ENCODE peak calls at places on chromosomes 12 and 14, in five cellular contexts. One of them, this sample, is unnamed.

GRCh38 chr12:65803253-65803652 is 21.0 kb upstream of the HMGA2 start:
- DNase-seq in H1: no peak
- DNase-seq in NT2/D1: no peak
- DNase-seq in HepG2: no peak
- DNase-seq in GM12878: no peak
- DNase-seq in this sample: no peak

GRCh38 chr12:46518184-46518583 is 145.6 kb upstream of the SLC38A2 start:
- DNase-seq in H1: no peak
- DNase-seq in NT2/D1: no peak
- DNase-seq in HepG2: no peak
- DNase-seq in GM12878: no peak
- DNase-seq in this sample: no peak

GRCh38 chr14:101454229-101454628 is 107.1 kb upstream of the DIO3 start:
- DNase-seq in H1: peak
- DNase-seq in NT2/D1: no peak
- DNase-seq in HepG2: no peak
- DNase-seq in GM12878: no peak
- DNase-seq in this sample: no peak

GRCh38 chr12:120711411-120711810 is 1.2 kb downstream of the UNC119B start:
- DNase-seq in H1: no peak
- DNase-seq in NT2/D1: no peak
- DNase-seq in HepG2: no peak
- DNase-seq in GM12878: no peak
- DNase-seq in this sample: no peak

GRCh38 chr14:52090936-52091335 is 22.1 kb upstream of the NID2 start:
- DNase-seq in H1: no peak
- DNase-seq in NT2/D1: no peak
- DNase-seq in HepG2: no peak
- DNase-seq in GM12878: no peak
- DNase-seq in this sample: no peak

GRCh38 chr12:89349814-89350213 is 2.5 kb downstream of the DUSP6 start:
- DNase-seq in H1: no peak
- DNase-seq in NT2/D1: peak
- DNase-seq in HepG2: no peak
- DNase-seq in GM12878: no peak
- DNase-seq in this sample: no peak

GRCh38 chr12:128603573-128604120 is 220.1 kb downstream of the SLC15A4 start:
- DNase-seq in H1: no peak
- DNase-seq in NT2/D1: no peak
- DNase-seq in HepG2: no peak
- DNase-seq in GM12878: no peak
- DNase-seq in this sample: no peak

GRCh38 chr12:49089831-49090773 is 4.5 kb downstream of the DHH start:
- DNase-seq in H1: peak
- DNase-seq in NT2/D1: no peak
- DNase-seq in HepG2: no peak
- DNase-seq in GM12878: no peak
- DNase-seq in this sample: no peak

GRCh38 chr14:50542941-50543418 is 10.6 kb upstream of the MAP4K5 start:
- DNase-seq in H1: no peak
- DNase-seq in NT2/D1: no peak
- DNase-seq in HepG2: peak
- DNase-seq in GM12878: no peak
- DNase-seq in this sample: peak

GRCh38 chr14:30921305-30921704 is 46.9 kb downstream of the COCH start:
- DNase-seq in H1: no peak
- DNase-seq in NT2/D1: no peak
- DNase-seq in HepG2: no peak
- DNase-seq in GM12878: no peak
- DNase-seq in this sample: no peak

GRCh38 chr14:23056956-23057756 is at the start of gene CDH24:
- DNase-seq in H1: peak
- DNase-seq in NT2/D1: no peak
- DNase-seq in HepG2: no peak
- DNase-seq in GM12878: no peak
- DNase-seq in this sample: peak

GRCh38 chr12:130164931-130165330 is 2.7 kb downstream of the FZD10 start:
- DNase-seq in H1: peak
- DNase-seq in NT2/D1: no peak
- DNase-seq in HepG2: no peak
- DNase-seq in GM12878: no peak
- DNase-seq in this sample: no peak

GRCh38 chr12:76714861-76715260 is 49.1 kb upstream of the ZDHHC17 start:
- DNase-seq in H1: no peak
- DNase-seq in NT2/D1: no peak
- DNase-seq in HepG2: no peak
- DNase-seq in GM12878: no peak
- DNase-seq in this sample: no peak

GRCh38 chr14:75927564-75928087 is 54.2 kb downstream of the TGFB3 start:
- DNase-seq in H1: no peak
- DNase-seq in NT2/D1: no peak
- DNase-seq in HepG2: no peak
- DNase-seq in GM12878: no peak
- DNase-seq in this sample: no peak

GRCh38 chr12:18864900-18865561 is 127.1 kb downstream of the CAPZA3 start:
- DNase-seq in H1: no peak
- DNase-seq in NT2/D1: no peak
- DNase-seq in HepG2: no peak
- DNase-seq in GM12878: no peak
- DNase-seq in this sample: no peak

DNA sequence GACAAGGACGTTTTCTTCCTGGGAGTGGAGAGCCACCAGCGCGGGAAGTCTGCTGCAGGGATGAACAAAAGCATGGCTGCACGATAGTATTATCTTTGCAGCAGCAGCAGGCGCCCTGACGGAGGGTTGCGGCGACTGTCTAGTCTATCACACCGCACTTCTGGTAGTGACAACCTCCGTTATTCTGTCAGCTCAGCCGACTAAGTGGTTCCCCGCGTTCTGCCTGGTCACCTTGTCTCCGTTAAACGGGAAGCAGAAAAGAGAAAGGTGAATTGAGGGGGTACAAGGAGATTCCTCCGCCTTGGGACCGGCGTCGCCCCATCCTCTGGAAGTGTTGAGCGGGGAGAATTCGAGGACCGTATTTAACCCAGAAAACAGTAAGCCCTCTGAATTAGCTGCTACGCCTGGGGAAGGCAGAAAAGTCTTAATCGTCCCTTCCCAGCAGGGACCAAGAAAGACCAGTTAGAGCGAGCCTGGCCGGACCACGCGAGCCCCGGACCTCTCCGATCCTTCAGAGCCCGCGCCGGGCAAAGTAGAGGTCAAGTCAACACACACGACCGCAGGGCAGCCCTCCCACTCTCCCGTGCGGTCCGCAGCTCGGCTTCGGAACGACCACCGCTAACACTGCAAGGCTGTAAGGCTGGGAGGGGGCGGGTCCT is 536 bp upstream of the DAAM1 start:
- DNase-seq in H1: no peak
- DNase-seq in NT2/D1: no peak
- DNase-seq in HepG2: no peak
- DNase-seq in GM12878: no peak
- DNase-seq in this sample: peak
- TF ChIP-seq SUZ12 in H1: no peak
- TF ChIP-seq SUZ12 in NT2/D1: no peak
- TF ChIP-seq SUZ12 in HepG2: no peak
- TF ChIP-seq SUZ12 in GM12878: no peak
- TF ChIP-seq SUZ12 in this sample: no peak

DNA sequence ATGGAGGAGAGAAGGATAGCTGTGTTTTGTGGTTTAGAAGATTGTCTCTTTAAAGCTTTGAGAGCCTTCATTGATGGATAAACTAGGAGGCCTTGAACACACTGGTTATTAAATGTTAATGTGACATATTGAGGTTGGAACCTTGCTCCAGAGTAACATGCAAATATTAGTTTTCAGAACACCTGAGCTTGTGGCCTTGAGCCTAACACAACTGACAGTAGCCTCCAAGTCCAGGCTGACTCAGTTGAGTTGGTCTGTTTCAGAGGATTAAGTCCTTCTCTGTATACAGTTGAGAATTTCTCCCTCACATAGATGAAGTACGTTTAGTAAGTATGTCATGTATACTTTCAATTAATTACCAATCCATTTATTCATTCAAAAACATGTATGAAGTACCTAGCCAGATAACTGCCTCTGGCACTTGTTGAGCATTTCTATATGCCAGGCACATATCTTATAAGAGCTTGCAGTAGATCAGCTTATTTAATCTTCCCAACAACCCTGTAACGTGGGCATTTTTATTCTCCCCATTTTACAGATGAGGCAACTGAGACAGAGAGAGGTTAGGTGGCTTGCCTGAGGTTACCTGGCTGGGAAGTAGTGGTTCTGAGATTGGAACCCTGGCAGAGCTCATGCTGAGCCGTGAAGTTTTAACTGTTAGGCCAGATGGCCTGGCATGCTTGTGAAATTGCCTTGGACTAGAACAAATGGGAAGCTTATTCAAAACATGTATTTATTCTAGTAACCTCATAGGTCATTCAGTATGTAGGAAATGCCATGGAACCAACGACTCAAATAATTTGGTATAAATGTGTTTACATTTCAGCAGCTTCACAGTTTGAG is 63.6 kb downstream of the ELK3 start:
- DNase-seq in H1: peak
- DNase-seq in NT2/D1: no peak
- DNase-seq in HepG2: peak
- DNase-seq in GM12878: no peak
- DNase-seq in this sample: no peak
- TF ChIP-seq SUZ12 in H1: no peak
- TF ChIP-seq SUZ12 in NT2/D1: no peak
- TF ChIP-seq SUZ12 in HepG2: no peak
- TF ChIP-seq SUZ12 in GM12878: no peak
- TF ChIP-seq SUZ12 in this sample: no peak

GRCh38 chr12:132827763-132828703 is 636 bp downstream of the GOLGA3 start:
- DNase-seq in H1: no peak
- DNase-seq in NT2/D1: no peak
- DNase-seq in HepG2: peak
- DNase-seq in GM12878: no peak
- DNase-seq in this sample: no peak
- TF ChIP-seq SUZ12 in H1: no peak
- TF ChIP-seq SUZ12 in NT2/D1: no peak
- TF ChIP-seq SUZ12 in HepG2: no peak
- TF ChIP-seq SUZ12 in GM12878: no peak
- TF ChIP-seq SUZ12 in this sample: no peak

DNA sequence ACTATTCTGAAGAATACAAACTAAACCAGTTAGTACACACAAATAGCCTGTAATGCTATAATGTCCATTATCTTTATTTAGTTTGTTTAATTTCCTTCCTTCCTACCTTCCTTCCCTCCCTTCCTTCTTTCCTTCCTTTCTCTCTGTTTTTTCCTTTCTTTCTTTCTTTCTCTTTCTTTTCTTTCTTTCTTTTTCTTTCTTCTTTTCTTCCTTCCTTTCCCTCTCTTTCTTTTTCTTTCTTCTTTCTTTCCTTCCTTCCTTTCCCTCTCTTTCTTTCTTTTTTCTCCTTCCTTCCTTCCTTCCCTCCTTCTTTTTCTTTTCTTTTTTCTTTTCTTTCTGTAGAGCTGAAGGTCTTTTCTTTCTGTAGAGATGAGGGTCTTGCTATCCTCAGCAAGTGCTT is 131.2 kb downstream of the TMEM30B start:
- DNase-seq in H1: no peak
- DNase-seq in NT2/D1: no peak
- DNase-seq in HepG2: no peak
- DNase-seq in GM12878: no peak
- DNase-seq in this sample: no peak
- TF ChIP-seq SUZ12 in H1: no peak
- TF ChIP-seq SUZ12 in NT2/D1: no peak
- TF ChIP-seq SUZ12 in HepG2: no peak
- TF ChIP-seq SUZ12 in GM12878: no peak
- TF ChIP-seq SUZ12 in this sample: no peak

GRCh38 chr14:64229489-64229888 is 64.7 kb downstream of the ESR2 start:
- DNase-seq in H1: no peak
- DNase-seq in NT2/D1: no peak
- DNase-seq in HepG2: no peak
- DNase-seq in GM12878: no peak
- DNase-seq in this sample: no peak

GRCh38 chr14:64232944-64233343 is 61.2 kb downstream of the ESR2 start:
- DNase-seq in H1: no peak
- DNase-seq in NT2/D1: no peak
- DNase-seq in HepG2: no peak
- DNase-seq in GM12878: no peak
- DNase-seq in this sample: no peak

GRCh38 chr14:64233791-64234190 is 60.4 kb downstream of the ESR2 start:
- DNase-seq in H1: no peak
- DNase-seq in NT2/D1: no peak
- DNase-seq in HepG2: no peak
- DNase-seq in GM12878: no peak
- DNase-seq in this sample: no peak

GRCh38 chr14:64234877-64235651 is 59.1 kb downstream of the ESR2 start:
- DNase-seq in H1: no peak
- DNase-seq in NT2/D1: no peak
- DNase-seq in HepG2: no peak
- DNase-seq in GM12878: no peak
- DNase-seq in this sample: no peak

GRCh38 chr14:64232095-64232830 is 61.9 kb downstream of the ESR2 start:
- DNase-seq in H1: no peak
- DNase-seq in NT2/D1: no peak
- DNase-seq in HepG2: no peak
- DNase-seq in GM12878: peak
- DNase-seq in this sample: no peak
- TF ChIP-seq SUZ12 in H1: no peak
- TF ChIP-seq SUZ12 in NT2/D1: no peak
- TF ChIP-seq SUZ12 in HepG2: no peak
- TF ChIP-seq SUZ12 in GM12878: no peak
- TF ChIP-seq SUZ12 in this sample: no peak